ENCODE peak calls at places on chromosomes 13 and 19, in four cellular contexts. B is iris pigment epithelial cell; E is lung; R is activated gamma-delta T cell treated with anti-CD3 and anti-CD28 coated beads, Interleukin-2, amount 50 U/mL, for 16 hours. P is an unnamed sample.
A peak's percentile ranks its signal among the peaks of the same experiment; 100 is the strongest.

GRCh38 chr19:53102701-53103140 is 501 bp downstream of the ZNF160 start:
- DNase-seq in B (peak; percentile 49), E (no peak), R (no peak), P (peak; percentile 56)

GRCh38 chr19:49097453-49098288 is 12.4 kb downstream of the SNRNP70 start:
- DNase-seq in B (peak; percentile 75), E (peak; percentile 68), R (peak; percentile 65), P (peak; percentile 79)

GRCh38 chr13:28822161-28822560 is 2.0 kb downstream of the MTUS2 start:
- DNase-seq in B (no peak), E (no peak), R (no peak), P (no peak)

GRCh38 chr13:79870766-79871165 is 389.8 kb downstream of the NDFIP2 start:
- DNase-seq in B (peak; percentile 8), E (no peak), R (no peak), P (no peak)

GRCh38 chr13:30607908-30608307 is 9.8 kb upstream of the USPL1 start:
- DNase-seq in B (no peak), E (peak; percentile 55), R (peak; percentile 60), P (peak; percentile 68)

GRCh38 chr19:861756-862528 is 2.5 kb downstream of the CFD start:
- DNase-seq in B (peak; percentile 21), E (peak; percentile 73), R (peak; percentile 55), P (no peak)

GRCh38 chr13:111049791-111050538 is 65.1 kb upstream of the ARHGEF7 start:
- DNase-seq in B (no peak), E (peak; percentile 29), R (no peak), P (peak; percentile 73)

GRCh38 chr19:23283925-23284324 is 33.7 kb upstream of the ZNF724 start:
- DNase-seq in B (peak; percentile 63), E (peak; percentile 45), R (peak; percentile 43), P (peak; percentile 18)

GRCh38 chr19:15025237-15025636 is 24.0 kb upstream of the CASP14 start:
- DNase-seq in B (no peak), E (no peak), R (no peak), P (peak; percentile 1)

GRCh38 chr19:49403404-49404187 is 15.5 kb downstream of the KASH5 start:
- DNase-seq in B (peak; percentile 45), E (no peak), R (no peak), P (no peak)

GRCh38 chr19:12034610-12035009 is 869 bp downstream of the ZNF433 start:
- DNase-seq in B (no peak), E (no peak), R (no peak), P (no peak)

GRCh38 chr19:32691291-32691951 is at the start of gene NUDT19:
- DNase-seq in B (peak; percentile 79), E (peak; percentile 92), R (peak; percentile 58), P (peak; percentile 95)

GRCh38 chr13:90201198-90201597 is 1146.3 kb upstream of the MIR17HG start:
- DNase-seq in B (peak; percentile 30), E (no peak), R (no peak), P (no peak)

GRCh38 chr13:90926459-90926858 is 421.0 kb upstream of the MIR17HG start:
- DNase-seq in B (no peak), E (no peak), R (no peak), P (no peak)

GRCh38 chr13:40126301-40127085 is 471.0 kb downstream of the COG6 start:
- DNase-seq in B (no peak), E (no peak), R (no peak), P (no peak)

GRCh38 chr19:42301646-42302204 is at the start of gene PRR19:
- DNase-seq in B (no peak), E (no peak), R (no peak), P (no peak)

GRCh38 chr13:44818428-44818827 is 170.8 kb downstream of the NUFIP1 start:
- DNase-seq in B (peak; percentile 69), E (no peak), R (no peak), P (no peak)

GRCh38 chr19:1747285-1748114 is 5.8 kb upstream of the ONECUT3 start:
- DNase-seq in B (peak; percentile 81), E (no peak), R (peak; percentile 24), P (no peak)

GRCh38 chr13:27960362-27961226 is 8.5 kb downstream of the CDX2 start:
- DNase-seq in B (peak; percentile 41), E (peak; percentile 57), R (no peak), P (peak; percentile 12)

GRCh38 chr13:40109324-40109958 is 454.0 kb downstream of the COG6 start:
- DNase-seq in B (peak; percentile 99), E (no peak), R (no peak), P (peak; percentile 53)

GRCh38 chr19:53076984-53077383 is 26.2 kb downstream of the ZNF160 start:
- DNase-seq in B (peak; percentile 74), E (no peak), R (no peak), P (no peak)

GRCh38 chr19:13209797-13210775 is 59.9 kb downstream of the IER2 start:
- DNase-seq in B (no peak), E (no peak), R (no peak), P (no peak)

GRCh38 chr19:4256563-4256962 is 9.7 kb downstream of the YJU2 start:
- DNase-seq in B (no peak), E (no peak), R (no peak), P (no peak)

GRCh38 chr19:10416380-10417257 is 3.7 kb upstream of the PDE4A start:
- DNase-seq in B (peak; percentile 82), E (peak; percentile 82), R (peak; percentile 93), P (peak; percentile 80)

GRCh38 chr19:1154731-1155351 is 19.2 kb downstream of the SBNO2 start:
- DNase-seq in B (peak; percentile 94), E (peak; percentile 93), R (no peak), P (peak; percentile 69)

GRCh38 chr19:796692-797527 is at the start of gene PTBP1:
- DNase-seq in B (peak; percentile 100), E (peak; percentile 100), R (peak; percentile 99), P (peak; percentile 100)

GRCh38 chr13:20227288-20227687 is 4.8 kb downstream of the GJB6 start:
- DNase-seq in B (no peak), E (no peak), R (no peak), P (no peak)

GRCh38 chr13:24274452-24274971 is 34.9 kb upstream of the C1QTNF9 start:
- DNase-seq in B (no peak), E (no peak), R (peak; percentile 46), P (peak; percentile 81)

GRCh38 chr19:5131866-5132561 is 163.1 kb downstream of the KDM4B start:
- DNase-seq in B (no peak), E (no peak), R (no peak), P (no peak)

GRCh38 chr19:12545267-12545666 is 6.0 kb downstream of the ZNF564 start:
- DNase-seq in B (no peak), E (no peak), R (no peak), P (no peak)

GRCh38 chr19:33388231-33388816 is 14.8 kb downstream of the CEBPG start:
- DNase-seq in B (no peak), E (no peak), R (no peak), P (peak; percentile 68)

GRCh38 chr13:49836516-49836915 is 44.0 kb upstream of the KPNA3 start:
- DNase-seq in B (no peak), E (no peak), R (no peak), P (no peak)

GRCh38 chr19:38204096-38204495 is 19.9 kb downstream of the DPF1 start:
- DNase-seq in B (no peak), E (no peak), R (no peak), P (no peak)

GRCh38 chr19:44856438-44857083 is 10.5 kb downstream of the NECTIN2 start:
- DNase-seq in B (peak; percentile 47), E (no peak), R (no peak), P (peak; percentile 9)

GRCh38 chr13:91722267-91722884 is 324.0 kb downstream of the GPC5 start:
- DNase-seq in B (peak; percentile 21), E (no peak), R (no peak), P (peak; percentile 3)

GRCh38 chr13:42899266-42899665 is 92.8 kb downstream of the EPSTI1 start:
- DNase-seq in B (no peak), E (no peak), R (no peak), P (no peak)

GRCh38 chr13:94550030-94550738 is 45.8 kb downstream of the TGDS start:
- DNase-seq in B (peak; percentile 57), E (peak; percentile 58), R (no peak), P (no peak)

P was measured in myocyte.